ENCODE peak calls at places on chromosomes 5 and 9, in four cellular contexts. B is choroid plexus epithelial cell, Y is dermis microvascular lymphatic vessel endothelial cell, S is SK-MEL-5. C is an unnamed sample.

GRCh38 chr9:97500263-97500662 is 1.2 kb upstream of the TMOD1 start:
- DNase-seq in B (no peak), Y (no peak), S (no peak), C (no peak)

GRCh38 chr5:77309140-77309539 is 98.7 kb downstream of the PDE8B start:
- DNase-seq in Y (no peak), S (no peak), B (no peak), C (no peak)

GRCh38 chr9:79611091-79611614 is 39.4 kb downstream of the TLE4 start:
- DNase-seq in S (no peak), Y (no peak), B (peak), C (peak)

GRCh38 chr5:156096259-156096658 is 230.7 kb upstream of the SGCD start:
- DNase-seq in S (no peak), Y (no peak), B (no peak), C (peak)

GRCh38 chr5:124599048-124599973 is 147.1 kb downstream of the ZNF608 start:
- DNase-seq in Y (peak), S (peak), B (peak), C (peak)

GRCh38 chr9:135736265-135736978 is 34.4 kb downstream of the KCNT1 start:
- DNase-seq in Y (no peak), B (no peak), S (no peak), C (no peak)

GRCh38 chr9:89457376-89457855 is 40.5 kb downstream of the SEMA4D start:
- DNase-seq in S (no peak), Y (no peak), B (no peak), C (no peak)

GRCh38 chr9:12640021-12640587 is 53.1 kb upstream of the TYRP1 start:
- DNase-seq in Y (peak), S (peak), B (peak), C (peak)

GRCh38 chr9:69279730-69280127 is 45.3 kb upstream of the ENTREP1 start:
- DNase-seq in S (no peak), Y (no peak), B (no peak), C (no peak)

GRCh38 chr9:16312962-16313546 is 557.4 kb downstream of the BNC2 start:
- DNase-seq in B (no peak), S (no peak), Y (no peak), C (no peak)

GRCh38 chr5:157312492-157312891 is 46.6 kb downstream of the CYFIP2 start:
- DNase-seq in S (peak), B (peak), Y (peak), C (peak)

GRCh38 chr9:2415326-2415725 is 206.3 kb upstream of the VLDLR start:
- DNase-seq in S (no peak), B (no peak), Y (no peak), C (no peak)

GRCh38 chr9:129567842-129568559 is 52.9 kb downstream of the C9orf50 start:
- DNase-seq in Y (peak), B (peak), S (peak), C (no peak)

GRCh38 chr5:21168557-21168956 is 1180.6 kb upstream of the CDH18 start:
- DNase-seq in S (no peak), Y (no peak), B (no peak), C (no peak)

C was measured in fibroblast of villous mesenchyme.